ENCODE peak calls at places on chromosomes 2 and 18, in seven cellular contexts. S, I, N, J, E, A and Y are unnamed samples.

GRCh38 chr2:102789349-102790085 is 27.7 kb downstream of the TMEM182 start:
- DNase-seq in N (no peak), I (no peak), S (no peak), E (no peak), A (no peak), J (no peak), Y (no peak)

GRCh38 chr2:24894750-24895149 is 25.3 kb downstream of the ADCY3 start:
- DNase-seq in N (no peak), E (no peak), S (no peak), J (no peak), A (no peak), I (no peak), Y (no peak)

GRCh38 chr2:160700006-160700405 is 206.4 kb upstream of the RBMS1 start:
- DNase-seq in A (no peak), J (no peak), E (no peak), S (no peak), N (no peak), I (no peak), Y (no peak)

GRCh38 chr2:203591642-203592041 is 56.5 kb upstream of the RAPH1 start:
- DNase-seq in I (no peak), E (no peak), J (no peak), A (peak), N (no peak), S (no peak), Y (no peak)

GRCh38 chr2:161555826-161556225 is 68.4 kb upstream of the SLC4A10 start:
- DNase-seq in S (no peak), N (no peak), J (no peak), E (no peak), A (no peak), I (no peak), Y (no peak)

GRCh38 chr18:77131100-77131651 is 1.4 kb downstream of the MBP start:
- DNase-seq in I (peak), S (no peak), E (no peak), J (peak), N (peak), A (peak), Y (no peak)

GRCh38 chr2:19538411-19538963 is 180.1 kb upstream of the OSR1 start:
- DNase-seq in J (no peak), N (no peak), A (peak), I (no peak), E (no peak), S (no peak), Y (no peak)

GRCh38 chr2:169715379-169716228 is 18.0 kb upstream of the KLHL23 start:
- DNase-seq in J (peak), S (no peak), N (peak), E (no peak), I (no peak), A (peak), Y (no peak)

GRCh38 chr2:134181219-134181618 is 72.7 kb upstream of the MGAT5 start:
- DNase-seq in S (no peak), J (no peak), I (peak), N (peak), E (no peak), A (no peak), Y (peak)

GRCh38 chr18:51346404-51346803 is 148.9 kb upstream of the MEX3C start:
- DNase-seq in I (no peak), N (no peak), E (no peak), S (no peak), A (no peak), J (no peak), Y (no peak)

GRCh38 chr2:46829240-46829970 is 86.2 kb downstream of the MCFD2 start:
- DNase-seq in S (no peak), I (no peak), J (no peak), A (no peak), E (no peak), N (no peak), Y (no peak)

GRCh38 chr18:26618130-26618529 is 69.8 kb upstream of the KCTD1 start:
- DNase-seq in I (no peak), E (no peak), N (no peak), J (no peak), S (no peak), A (no peak), Y (no peak)

GRCh38 chr2:144468823-144469595 is 50.9 kb downstream of the ZEB2 start:
- DNase-seq in N (no peak), S (no peak), A (no peak), J (no peak), I (no peak), E (no peak), Y (no peak)

GRCh38 chr2:132814651-132815050 is 144.6 kb upstream of the LYPD1 start:
- DNase-seq in N (no peak), A (no peak), J (no peak), S (no peak), E (no peak), I (no peak), Y (no peak)

GRCh38 chr2:34288016-34288415 is 688.9 kb upstream of the FAM98A start:
- DNase-seq in J (no peak), N (no peak), I (no peak), S (no peak), E (no peak), A (no peak), Y (no peak)

GRCh38 chr2:144015655-144016245 is 504.2 kb downstream of the ZEB2 start:
- DNase-seq in N (no peak), A (peak), E (no peak), I (no peak), J (no peak), S (no peak), Y (no peak)

GRCh38 chr18:44909191-44909719 is 228.6 kb downstream of the SETBP1 start:
- DNase-seq in E (no peak), I (no peak), J (no peak), N (no peak), A (peak), S (no peak), Y (peak)

GRCh38 chr2:195663007-195663406 is 6.0 kb downstream of the SLC39A10 start:
- DNase-seq in E (no peak), I (no peak), N (no peak), A (no peak), S (no peak), J (no peak), Y (no peak)

GRCh38 chr2:127669056-127669455 is 6.3 kb downstream of the LIMS2 start:
- DNase-seq in I (no peak), J (no peak), A (no peak), E (no peak), N (no peak), S (no peak), Y (no peak)